ENCODE peak calls at places on chromosomes 6 and 20, in nine cellular contexts. S, T, D, N, Q, U, E, P and Y are unnamed samples.
A peak's percentile ranks its signal among the peaks of the same experiment; 100 is the strongest.

GRCh38 chr6:30875244-30876038 is 8.9 kb upstream of the DDR1 start:
- DNase-seq in T (peak; percentile 64), S (no peak), U (no peak), P (no peak), E (no peak), Q (no peak), D (no peak), N (no peak), Y (no peak)

GRCh38 chr6:133774356-133774755 is 114.6 kb upstream of the TCF21 start:
- DNase-seq in N (peak; percentile 68), T (no peak), D (no peak), E (no peak), Q (no peak), U (peak; percentile 55), S (no peak), P (peak; percentile 63), Y (no peak)

GRCh38 chr6:54860739-54861138 is 14.2 kb downstream of the FAM83B start:
- DNase-seq in N (peak; percentile 67), U (peak; percentile 78), P (peak; percentile 50), D (no peak), E (no peak), S (no peak), Q (no peak), T (no peak), Y (no peak)

GRCh38 chr20:50551288-50551687 is 41.1 kb downstream of the PTPN1 start:
- DNase-seq in S (no peak), N (no peak), U (peak; percentile 58), T (no peak), D (no peak), E (no peak), P (no peak), Q (no peak), Y (no peak)

GRCh38 chr6:26086214-26086613 is 1.0 kb upstream of the HFE start:
- DNase-seq in U (no peak), P (no peak), S (no peak), Q (no peak), T (no peak), N (no peak), D (no peak), E (no peak), Y (no peak)

GRCh38 chr6:9516207-9516606 is 898.7 kb downstream of the TFAP2A start:
- DNase-seq in N (peak; percentile 88), S (no peak), P (peak; percentile 82), Q (peak; percentile 42), T (no peak), E (no peak), U (peak; percentile 76), D (no peak), Y (no peak)

GRCh38 chr6:91781946-91782345 is 1195.1 kb upstream of the MAP3K7 start:
- DNase-seq in N (no peak), U (no peak), P (no peak), Q (no peak), D (no peak), T (no peak), E (no peak), S (no peak), Y (peak; percentile 70)

GRCh38 chr20:63427724-63428330 is 44.6 kb downstream of the KCNQ2 start:
- DNase-seq in S (no peak), E (no peak), U (no peak), P (no peak), T (no peak), Q (no peak), D (no peak), N (no peak), Y (no peak)

GRCh38 chr6:137415127-137415833 is 78.9 kb downstream of the OLIG3 start:
- DNase-seq in N (peak; percentile 58), E (peak; percentile 66), D (peak; percentile 64), U (peak; percentile 49), P (peak; percentile 80), Q (peak; percentile 57), S (no peak), T (peak; percentile 33), Y (peak; percentile 25)

GRCh38 chr20:5918856-5919633 is 31.3 kb downstream of the TRMT6 start:
- DNase-seq in E (peak; percentile 22), Q (no peak), U (peak; percentile 87), T (no peak), P (peak; percentile 62), D (no peak), S (no peak), N (peak; percentile 76), Y (no peak)

GRCh38 chr6:138293996-138294395 is 75.7 kb upstream of the PBOV1 start:
- DNase-seq in Q (no peak), U (no peak), T (no peak), D (no peak), S (no peak), N (peak; percentile 63), E (no peak), P (no peak), Y (no peak)

DNA sequence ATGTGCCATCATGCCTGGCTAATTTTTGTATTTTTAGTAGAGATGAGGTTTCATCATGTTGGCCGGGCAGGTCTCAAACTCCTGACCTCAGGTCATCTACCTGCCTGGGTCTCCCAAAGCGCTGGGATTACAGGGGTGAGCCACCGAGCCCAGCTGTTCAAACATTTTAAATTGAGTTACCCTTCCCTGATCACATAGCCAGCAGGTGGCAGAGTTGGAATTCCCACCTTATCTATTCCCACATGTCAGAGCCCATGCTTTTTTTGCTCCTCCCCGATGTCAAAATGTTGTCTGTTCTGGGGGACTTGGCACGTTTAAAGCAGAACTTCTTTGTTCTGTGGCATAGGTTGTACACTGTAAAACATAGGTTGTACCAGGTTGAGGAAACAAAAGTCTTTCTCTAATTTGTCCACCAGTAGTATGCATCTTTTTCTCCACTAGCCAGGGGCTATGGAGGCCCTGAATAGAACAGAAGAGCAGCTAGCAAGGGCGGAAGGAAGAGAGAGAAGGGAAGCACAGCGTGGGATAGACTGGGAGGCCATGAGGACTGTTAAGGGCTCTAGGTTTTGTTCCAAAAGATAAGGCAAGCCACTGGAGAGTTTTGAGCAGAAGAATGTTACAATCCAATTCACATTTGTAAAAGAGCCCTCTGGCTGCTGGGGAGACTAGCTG is 7.3 kb upstream of the LBP start:
- DNase-seq in Q (peak; percentile 83), S (no peak), E (no peak), P (peak; percentile 53), N (no peak), T (no peak), D (peak; percentile 35), U (peak; percentile 34), Y (no peak)
- TF ChIP-seq CTCF in Q (peak; percentile 86), S (no peak), E (peak; percentile 44), P (peak; percentile 35), N (peak; percentile 22), T (peak; percentile 39), D (no peak), U (peak; percentile 25), Y (peak; percentile 28)

DNA sequence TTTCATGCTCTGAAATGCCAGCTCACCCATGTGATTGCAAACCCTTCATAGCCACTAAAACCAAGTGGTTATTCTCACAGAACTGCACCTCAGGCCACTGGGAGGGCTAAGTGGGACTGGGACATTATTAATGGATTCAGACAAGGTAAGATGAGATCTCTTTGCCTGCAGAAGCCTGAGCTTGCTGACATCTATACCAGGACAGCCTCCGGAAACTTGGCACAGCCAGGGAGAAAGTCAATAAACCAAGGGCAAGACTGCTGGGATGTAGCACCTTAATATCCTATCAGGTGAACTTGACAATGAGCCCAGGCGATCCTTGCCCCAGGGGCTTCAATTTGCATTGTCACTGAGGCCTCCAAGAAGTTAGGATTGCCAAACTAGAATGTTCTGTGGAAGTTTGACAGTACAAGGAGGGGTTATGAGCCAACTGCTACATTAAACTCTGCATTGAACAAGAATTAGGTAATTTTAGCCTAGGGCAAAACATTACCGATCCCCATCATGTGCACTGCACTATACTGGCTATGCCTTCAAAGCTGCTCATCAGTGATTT is 60.1 kb upstream of the RALGAPA2 start:
- DNase-seq in D (no peak), E (no peak), T (peak; percentile 57), Q (no peak), P (no peak), N (no peak), S (no peak), U (no peak), Y (no peak)
- H3K4me1 ChIP-seq in D (no peaks in the 10 kb centered on the region), E (no peaks in the 10 kb centered on the region), T (no peaks in the 10 kb centered on the region), Q (no peaks in the 10 kb centered on the region), P (no peaks in the 10 kb centered on the region), N (no peaks in the 10 kb centered on the region), S (no peaks in the 10 kb centered on the region), U (no peaks in the 10 kb centered on the region), Y (no peaks in the 10 kb centered on the region)

GRCh38 chr20:43681468-43681942 is 14.6 kb downstream of the MYBL2 start:
- DNase-seq in S (no peak), D (no peak), P (no peak), U (no peak), E (peak; percentile 82), Q (peak; percentile 55), N (no peak), T (no peak), Y (no peak)
- TF ChIP-seq CTCF in S (no peak), D (no peak), P (no peak), U (no peak), E (peak; percentile 61), Q (peak; percentile 55), N (peak; percentile 14), T (no peak), Y (peak; percentile 34)

GRCh38 chr6:3915076-3915791 is 66.1 kb downstream of the FAM50B start:
- DNase-seq in U (no peak), P (no peak), S (no peak), T (no peak), N (no peak), E (peak; percentile 7), D (no peak), Q (no peak), Y (no peak)
- H3K4me1 ChIP-seq in U (peaks cover 45% of the 10 kb centered on the region), P (peaks cover 35% of the 10 kb centered on the region), S (peaks cover 9% of the 10 kb centered on the region), T (peaks cover 4% of the 10 kb centered on the region), N (peaks cover 24% of the 10 kb centered on the region), E (no peaks in the 10 kb centered on the region), D (peaks cover 33% of the 10 kb centered on the region), Q (peaks cover 34% of the 10 kb centered on the region), Y (peaks cover 5% of the 10 kb centered on the region)

GRCh38 chr6:80132942-80133517 is 26.6 kb downstream of the BCKDHB start:
- DNase-seq in P (peak; percentile 76), T (peak; percentile 41), S (no peak), Q (peak; percentile 12), E (peak; percentile 8), U (peak; percentile 41), D (peak; percentile 78), N (peak; percentile 65), Y (peak; percentile 85)
- TF ChIP-seq CTCF in P (peak; percentile 52), T (peak; percentile 48), S (peak; percentile 36), Q (no peak), E (peak; percentile 34), U (peak; percentile 64), D (peak; percentile 43), N (peak; percentile 61), Y (peak; percentile 87)

GRCh38 chr6:154954352-154954751 is 40.8 kb upstream of the TIAM2 start:
- DNase-seq in D (no peak), E (no peak), S (no peak), Q (no peak), N (peak; percentile 60), U (no peak), P (peak; percentile 6), T (no peak), Y (no peak)
- H3K4me1 ChIP-seq in D (no peaks in the 10 kb centered on the region), E (peaks cover 45% of the 10 kb centered on the region), S (no peaks in the 10 kb centered on the region), Q (no peaks in the 10 kb centered on the region), N (no peaks in the 10 kb centered on the region), U (peaks cover 3% of the 10 kb centered on the region), P (no peaks in the 10 kb centered on the region), T (no peaks in the 10 kb centered on the region), Y (no peaks in the 10 kb centered on the region)

DNA sequence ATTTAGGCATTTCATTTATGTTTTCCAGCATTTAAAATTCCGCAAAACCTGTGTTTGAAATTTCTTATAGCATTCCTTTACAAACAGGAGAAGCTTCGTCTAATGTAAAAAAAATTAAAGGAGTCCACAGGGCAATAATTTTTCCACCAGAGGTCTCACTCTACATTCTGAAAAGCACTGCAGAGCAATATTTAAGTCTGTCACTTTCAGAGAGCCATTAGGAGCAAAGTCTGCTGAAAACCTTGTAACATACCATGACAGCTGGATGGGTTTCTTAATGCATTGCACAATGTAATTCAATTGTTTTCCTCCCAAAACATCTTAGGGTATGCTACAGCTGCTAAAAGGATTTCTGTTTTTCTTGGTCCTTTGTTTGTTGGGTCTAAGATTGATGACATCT is 18.0 kb downstream of the BAG2 start:
- DNase-seq in P (peak; percentile 75), D (no peak), E (peak; percentile 15), T (no peak), Q (peak; percentile 29), U (peak; percentile 3), N (peak; percentile 28), S (no peak), Y (no peak)
- TF ChIP-seq CTCF in P (peak; percentile 58), D (peak; percentile 18), E (peak; percentile 55), T (peak; percentile 49), Q (peak; percentile 31), U (no peak), N (peak; percentile 54), S (no peak), Y (peak; percentile 24)